ENCODE peak calls at places on chromosomes 4 and X, in eight cellular contexts. F is cardiac muscle cell, N is foreskin keratinocyte, V is activated B cell treated with CpG ODN at 0.5 μM for 24 hours, Y is AG10803, H is GM10248, Z is MM.1S, M is fibroblast of the aortic adventitia. T is an unnamed sample.

GRCh38 chr4:174156239-174156826 is 127.1 kb downstream of the FBXO8 start:
- DNase-seq in H (peak; percentile 8), N (peak; percentile 15), M (peak; percentile 81), V (no peak), Y (peak; percentile 48), Z (peak; percentile 67), F (peak; percentile 75), T (no peak)

GRCh38 chrX:136204571-136204970 is 46.6 kb downstream of the MAP7D3 start:
- DNase-seq in H (no peak), V (no peak), Y (peak; percentile 83), N (no peak), M (peak; percentile 76), F (peak; percentile 64), Z (no peak), T (no peak)

GRCh38 chr4:121765941-121766538 is 1.1 kb upstream of the SMIM43 start:
- DNase-seq in Z (no peak), Y (no peak), M (no peak), V (no peak), F (no peak), H (no peak), N (no peak), T (no peak)

GRCh38 chr4:185470503-185471195 is 884 bp downstream of the CCDC110 start:
- DNase-seq in M (peak; percentile 23), N (no peak), H (peak; percentile 16), Z (peak; percentile 56), F (peak; percentile 40), V (peak; percentile 47), Y (peak; percentile 12), T (peak; percentile 53)

GRCh38 chrX:31384471-31384870 is 312.6 kb upstream of the FTHL17 start:
- DNase-seq in F (peak; percentile 10), V (no peak), Y (no peak), M (no peak), Z (no peak), N (no peak), H (no peak), T (no peak)

GRCh38 chrX:426881-427280 is 40.2 kb upstream of the PPP2R3B start:
- DNase-seq in Z (no peak), V (no peak), Y (peak; percentile 14), N (no peak), H (no peak), M (no peak), F (no peak), T (no peak)

GRCh38 chr4:87839309-87839946 is 6.7 kb downstream of the MEPE start:
- DNase-seq in N (no peak), F (peak; percentile 63), M (peak; percentile 61), V (no peak), Z (peak; percentile 29), H (peak; percentile 31), Y (peak; percentile 59), T (no peak)

GRCh38 chr4:183675625-183676024 is 16.5 kb downstream of the TRAPPC11 start:
- DNase-seq in Z (no peak), N (no peak), Y (peak; percentile 66), M (peak; percentile 84), F (no peak), H (no peak), V (no peak), T (no peak)

GRCh38 chr4:16590792-16591191 is 307.7 kb downstream of the LDB2 start:
- DNase-seq in V (no peak), Z (no peak), N (no peak), Y (no peak), M (no peak), F (no peak), H (no peak), T (no peak)

GRCh38 chr4:137543198-137543597 is 10.9 kb upstream of the PCDH18 start:
- DNase-seq in H (no peak), F (no peak), Y (no peak), N (no peak), V (no peak), M (no peak), Z (no peak), T (no peak)

GRCh38 chr4:64079316-64079715 is 329.9 kb downstream of the TECRL start:
- DNase-seq in N (peak; percentile 61), F (no peak), Y (no peak), M (no peak), Z (no peak), V (no peak), H (no peak), T (no peak)

GRCh38 chrX:53681661-53682060 is 4.9 kb downstream of the HUWE1 start:
- DNase-seq in M (peak; percentile 43), Z (no peak), H (no peak), Y (no peak), N (peak; percentile 29), V (no peak), F (peak; percentile 18), T (no peak)

GRCh38 chr4:76705497-76705896 is 192.4 kb downstream of the SOWAHB start:
- DNase-seq in F (no peak), M (no peak), V (no peak), Y (no peak), H (no peak), N (no peak), Z (no peak), T (no peak)

DNA sequence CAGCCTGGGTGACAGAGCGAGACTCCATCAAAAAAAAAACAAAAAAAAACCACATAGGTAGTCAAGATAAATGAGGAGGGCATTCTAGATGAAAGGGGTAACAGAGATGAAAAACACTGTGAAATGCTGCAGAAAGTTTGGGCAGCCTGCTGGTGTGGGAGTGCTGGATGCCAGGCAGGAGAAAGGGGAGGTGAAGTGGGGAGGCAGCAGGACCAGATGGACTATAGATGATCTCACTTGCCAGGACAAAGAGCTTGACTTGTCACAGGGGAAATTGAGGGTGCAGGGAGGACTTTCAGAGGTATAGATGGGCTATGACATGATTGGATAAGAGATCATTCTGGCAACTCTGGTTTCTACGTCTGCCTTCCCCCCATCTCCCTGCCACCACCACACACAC is 519.7 kb upstream of the ZFP42 start:
- DNase-seq in F (no peak), H (no peak), N (no peak), Z (no peak), V (no peak), Y (no peak), M (no peak), T (no peak)
- TF ChIP-seq CTCF in F (no peak), H (no peak), N (no peak), Z (no peak), V (no peak), Y (no peak), M (no peak), T (no peak)

DNA sequence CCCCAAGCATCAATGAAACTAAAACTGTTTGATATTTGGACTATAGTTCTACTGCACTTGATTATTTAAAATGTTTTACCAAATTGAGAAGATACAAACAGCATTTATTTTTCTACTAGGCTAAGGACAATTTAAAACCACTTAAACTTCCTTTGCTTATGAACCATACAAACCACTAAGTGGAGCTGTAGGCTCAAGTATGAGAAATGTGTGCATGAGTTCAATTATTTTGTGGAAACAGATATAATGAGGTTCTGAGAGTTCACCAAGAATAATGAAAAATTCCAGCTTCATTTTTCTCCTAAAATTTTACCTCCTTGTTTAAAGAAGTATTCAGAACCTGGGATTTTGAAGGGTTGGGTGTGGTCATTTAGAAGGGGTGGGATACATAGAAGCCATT is 63.1 kb downstream of the SERPINA7 start:
- DNase-seq in M (peak; percentile 0), H (no peak), Z (peak; percentile 23), Y (no peak), N (peak; percentile 0), V (no peak), F (peak; percentile 48), T (no peak)
- TF ChIP-seq CTCF in M (no peak), H (no peak), Z (peak; percentile 45), Y (no peak), N (peak; percentile 56), V (no peak), F (peak; percentile 24), T (no peak)

GRCh38 chr4:148852092-148852699 is 410.0 kb upstream of the NR3C2 start:
- DNase-seq in F (peak; percentile 3), H (no peak), V (no peak), Z (no peak), N (no peak), M (peak; percentile 7), Y (no peak), T (no peak)
- TF ChIP-seq CTCF in F (no peak), H (no peak), V (no peak), Z (no peak), N (peak; percentile 36), M (peak; percentile 18), Y (no peak), T (no peak)

GRCh38 chr4:125735107-125735506 is 420.4 kb downstream of the FAT4 start:
- DNase-seq in V (no peak), M (peak; percentile 93), Z (no peak), Y (peak; percentile 92), H (no peak), F (peak; percentile 97), N (peak; percentile 84), T (peak; percentile 23)

GRCh38 chr4:125739760-125740159 is 425.0 kb downstream of the FAT4 start:
- DNase-seq in Y (peak; percentile 19), V (no peak), M (peak; percentile 76), F (peak; percentile 88), N (no peak), Z (no peak), H (no peak), T (no peak)

GRCh38 chr4:125734504-125734903 is 419.7 kb downstream of the FAT4 start:
- DNase-seq in F (no peak), Y (no peak), M (no peak), N (no peak), V (no peak), Z (no peak), H (no peak), T (no peak)

GRCh38 chr4:125732682-125733081 is 417.9 kb downstream of the FAT4 start:
- DNase-seq in Z (no peak), N (no peak), H (no peak), F (no peak), Y (no peak), V (no peak), M (no peak), T (no peak)

DNA sequence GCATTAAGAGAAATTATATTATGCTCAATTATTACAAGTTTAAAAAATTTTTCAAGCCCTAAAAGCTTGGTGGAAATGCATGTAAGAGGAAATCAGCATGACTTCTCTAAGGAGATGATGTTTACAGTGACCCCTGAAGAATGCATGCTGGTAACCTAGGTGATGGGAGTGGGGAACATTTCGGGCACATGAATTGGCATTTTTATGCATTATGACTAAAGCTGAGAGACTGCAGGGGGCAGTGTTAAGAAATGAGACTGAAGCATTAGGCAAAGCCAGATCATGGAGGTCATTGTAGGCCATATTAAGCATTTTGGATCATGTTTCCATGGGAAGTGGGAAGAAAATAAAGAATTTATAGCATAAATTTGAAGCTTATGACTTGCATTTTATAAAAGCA is 421.3 kb downstream of the FAT4 start:
- DNase-seq in M (peak; percentile 27), N (no peak), Y (peak; percentile 53), Z (no peak), V (no peak), F (peak; percentile 42), H (no peak), T (no peak)
- TF ChIP-seq CTCF in M (no peak), N (peak; percentile 29), Y (peak; percentile 31), Z (no peak), V (no peak), F (peak; percentile 19), H (no peak), T (no peak)